ENCODE peak calls at places on chromosomes 3 and 15, in seven cellular contexts. L, N, V, P, M, E and D are unnamed samples.
A peak's percentile ranks its signal among the peaks of the same experiment; 100 is the strongest.

GRCh38 chr3:146184616-146185015 is 23.6 kb upstream of the PLOD2 start:
- DNase-seq in L (peak; percentile 80), N (peak; percentile 38), V (no peak), P (peak; percentile 94), M (peak; percentile 76), E (no peak), D (peak; percentile 70)

GRCh38 chr15:48682949-48683651 is 37.6 kb upstream of the FBN1 start:
- DNase-seq in L (peak; percentile 70), N (peak; percentile 85), V (no peak), P (peak; percentile 76), M (peak; percentile 56), E (no peak), D (peak; percentile 13)

GRCh38 chr15:53522878-53523455 is 236.5 kb downstream of the WDR72 start:
- DNase-seq in L (no peak), N (no peak), V (peak; percentile 2), P (peak; percentile 16), M (peak; percentile 12), E (no peak), D (peak; percentile 91)

GRCh38 chr15:97504031-97504430 is 456.5 kb upstream of the ARRDC4 start:
- DNase-seq in L (peak; percentile 68), N (peak; percentile 97), V (no peak), P (peak; percentile 32), M (no peak), E (no peak), D (no peak)

GRCh38 chr15:51866751-51867150 is 37.3 kb downstream of the TMOD3 start:
- DNase-seq in L (no peak), N (no peak), V (no peak), P (no peak), M (no peak), E (no peak), D (no peak)

GRCh38 chr3:107989651-107990050 is 101.2 kb downstream of the CD47 start:
- DNase-seq in L (no peak), N (no peak), V (no peak), P (no peak), M (no peak), E (no peak), D (no peak)

GRCh38 chr3:64238971-64239667 is 13.9 kb upstream of the PRICKLE2 start:
- DNase-seq in L (peak; percentile 92), N (peak; percentile 98), V (peak; percentile 65), P (peak; percentile 45), M (peak; percentile 40), E (no peak), D (no peak)

GRCh38 chr3:150345021-150345538 is 63.0 kb upstream of the TSC22D2 start:
- DNase-seq in L (peak; percentile 61), N (no peak), V (no peak), P (peak; percentile 100), M (peak; percentile 25), E (no peak), D (peak; percentile 75)

GRCh38 chr15:60390931-60391501 is 6.8 kb downstream of the ANXA2 start:
- DNase-seq in L (peak; percentile 94), N (peak; percentile 83), V (no peak), P (peak; percentile 77), M (peak; percentile 15), E (no peak), D (peak; percentile 26)

GRCh38 chr3:40427045-40427669 is 30.0 kb upstream of the RPL14 start:
- DNase-seq in L (no peak), N (no peak), V (no peak), P (no peak), M (no peak), E (no peak), D (peak; percentile 79)

GRCh38 chr3:50068134-50068533 is 20.6 kb upstream of the RBM5 start:
- DNase-seq in L (peak; percentile 70), N (peak; percentile 25), V (no peak), P (no peak), M (no peak), E (no peak), D (no peak)

GRCh38 chr3:188446791-188447190 is 292.8 kb downstream of the LPP start:
- DNase-seq in L (no peak), N (no peak), V (no peak), P (no peak), M (no peak), E (no peak), D (no peak)

GRCh38 chr3:149432149-149432548 is 42.3 kb upstream of the TM4SF4 start:
- DNase-seq in L (no peak), N (no peak), V (no peak), P (no peak), M (no peak), E (no peak), D (no peak)

GRCh38 chr3:190533511-190534282 is 19.8 kb downstream of the IL1RAP start:
- DNase-seq in L (peak; percentile 90), N (peak; percentile 76), V (no peak), P (peak; percentile 79), M (peak; percentile 41), E (no peak), D (peak; percentile 16)

GRCh38 chr3:188232676-188233075 is 78.7 kb downstream of the LPP start:
- DNase-seq in L (peak; percentile 18), N (no peak), V (no peak), P (no peak), M (no peak), E (no peak), D (no peak)

GRCh38 chr15:99050328-99050980 is 42.9 kb upstream of the PGPEP1L start:
- DNase-seq in L (no peak), N (no peak), V (no peak), P (no peak), M (no peak), E (no peak), D (no peak)

GRCh38 chr3:90184861-90185260 is 1077.4 kb downstream of the EPHA3 start:
- DNase-seq in L (peak; percentile 47), N (peak; percentile 75), V (no peak), P (peak; percentile 49), M (no peak), E (no peak), D (no peak)

GRCh38 chr15:61393949-61394348 is 164.8 kb upstream of the RORA start:
- DNase-seq in L (no peak), N (peak; percentile 24), V (no peak), P (no peak), M (no peak), E (no peak), D (peak; percentile 60)

GRCh38 chr15:35289029-35289617 is 204.0 kb upstream of the NANOGP8 start:
- DNase-seq in L (peak; percentile 71), N (peak; percentile 89), V (peak; percentile 41), P (peak; percentile 74), M (peak; percentile 13), E (no peak), D (no peak)

GRCh38 chr15:96586901-96587300 is 256.4 kb downstream of the NR2F2 start:
- DNase-seq in L (no peak), N (no peak), V (no peak), P (no peak), M (no peak), E (no peak), D (no peak)

GRCh38 chr15:25886498-25887140 is 23.5 kb upstream of the ATP10A start:
- DNase-seq in L (no peak), N (no peak), V (no peak), P (no peak), M (peak; percentile 28), E (no peak), D (no peak)

GRCh38 chr3:188104050-188104449 is 49.9 kb upstream of the LPP start:
- DNase-seq in L (no peak), N (peak; percentile 27), V (no peak), P (no peak), M (no peak), E (no peak), D (no peak)

GRCh38 chr3:27666708-27667107 is 55.4 kb downstream of the EOMES start:
- DNase-seq in L (peak; percentile 39), N (peak; percentile 96), V (peak; percentile 77), P (no peak), M (peak; percentile 37), E (peak; percentile 59), D (peak; percentile 5)

GRCh38 chr15:98547741-98548166 is 100.6 kb upstream of the IGF1R start:
- DNase-seq in L (no peak), N (peak; percentile 28), V (no peak), P (no peak), M (no peak), E (no peak), D (peak; percentile 39)

GRCh38 chr3:154852515-154852914 is 227.6 kb upstream of the MME start:
- DNase-seq in L (peak; percentile 4), N (no peak), V (no peak), P (peak; percentile 57), M (no peak), E (no peak), D (no peak)

GRCh38 chr3:24683511-24684384 is 189.1 kb upstream of the THRB start:
- DNase-seq in L (peak; percentile 67), N (peak; percentile 91), V (peak; percentile 17), P (peak; percentile 88), M (peak; percentile 35), E (no peak), D (peak; percentile 5)

GRCh38 chr15:63876085-63876662 is 42.4 kb upstream of the HERC1 start:
- DNase-seq in L (no peak), N (no peak), V (no peak), P (no peak), M (no peak), E (no peak), D (no peak)

GRCh38 chr15:31811641-31812040 is 218.7 kb upstream of the CHRNA7 start:
- DNase-seq in L (no peak), N (no peak), V (no peak), P (no peak), M (no peak), E (no peak), D (no peak)

GRCh38 chr3:50256978-50257890 is 11.7 kb upstream of the SEMA3B start:
- DNase-seq in L (peak; percentile 55), N (peak; percentile 55), V (no peak), P (peak; percentile 67), M (peak; percentile 69), E (no peak), D (no peak)

GRCh38 chr3:72960812-72961518 is 35.6 kb upstream of the PPP4R2 start:
- DNase-seq in L (no peak), N (peak; percentile 96), V (no peak), P (no peak), M (peak; percentile 53), E (no peak), D (peak; percentile 83)

GRCh38 chr15:41897327-41897726 is 3.5 kb upstream of the SPTBN5 start:
- DNase-seq in L (no peak), N (no peak), V (peak; percentile 51), P (no peak), M (no peak), E (no peak), D (no peak)